ENCODE peak calls at places on chromosome 20, in eight cellular contexts. M, R, K, F, U, Q, D and N are unnamed samples.

GRCh38 chr20:17202668-17203067 is 24.2 kb upstream of the PCSK2 start:
- DNase-seq in M (no peak), R (no peak), D (no peak), F (no peak), U (peak; percentile 6), K (no peak), Q (no peak), N (no peak)

GRCh38 chr20:39789411-39789810 is 827.3 kb downstream of the DHX35 start:
- DNase-seq in M (no peak), D (no peak), Q (no peak), R (no peak), U (no peak), K (peak; percentile 45), F (no peak), N (no peak)

GRCh38 chr20:20261159-20261558 is 106.7 kb upstream of the INSM1 start:
- DNase-seq in R (no peak), U (no peak), K (no peak), D (no peak), M (no peak), Q (no peak), F (no peak), N (no peak)

GRCh38 chr20:51462566-51463276 is 79.8 kb downstream of the NFATC2 start:
- DNase-seq in D (no peak), Q (peak; percentile 50), M (no peak), U (peak; percentile 52), F (no peak), K (no peak), R (no peak), N (no peak)

GRCh38 chr20:52193133-52193532 is 1.6 kb upstream of the ZFP64 start:
- DNase-seq in Q (no peak), U (no peak), K (no peak), R (no peak), D (no peak), M (no peak), F (no peak), N (no peak)

GRCh38 chr20:36128463-36129176 is 25.9 kb upstream of the EPB41L1 start:
- DNase-seq in R (no peak), M (no peak), Q (peak; percentile 65), U (no peak), K (peak; percentile 46), F (peak; percentile 25), D (no peak), N (no peak)

GRCh38 chr20:37265152-37265551 is 3.5 kb upstream of the GHRH start:
- DNase-seq in U (no peak), F (no peak), K (no peak), M (no peak), R (no peak), Q (no peak), D (no peak), N (no peak)

GRCh38 chr20:44790994-44791393 is 19.4 kb downstream of the RIMS4 start:
- DNase-seq in Q (no peak), M (no peak), K (no peak), F (no peak), U (no peak), D (no peak), R (no peak), N (no peak)

GRCh38 chr20:59318803-59319202 is 18.4 kb downstream of the EDN3 start:
- DNase-seq in Q (no peak), M (no peak), U (no peak), K (no peak), F (no peak), R (no peak), D (no peak), N (no peak)

GRCh38 chr20:50267041-50267865 is 76.6 kb downstream of the CEBPB start:
- DNase-seq in M (peak; percentile 79), U (peak; percentile 44), D (no peak), F (peak; percentile 93), K (peak; percentile 81), Q (peak; percentile 46), R (no peak), N (no peak)

GRCh38 chr20:1102016-1102415 is 16.4 kb upstream of the PSMF1 start:
- DNase-seq in K (no peak), R (no peak), U (no peak), M (no peak), Q (no peak), D (no peak), F (no peak), N (no peak)

GRCh38 chr20:53755733-53756523 is 162.3 kb upstream of the ZNF217 start:
- DNase-seq in K (no peak), R (no peak), D (no peak), Q (no peak), M (no peak), F (no peak), U (no peak), N (no peak)
- H3K27ac ChIP-seq in K (no peak overlapping the region), R (peak overlapping the region; percentile 13), D (no peak overlapping the region), Q (no peak overlapping the region), M (no peak overlapping the region), F (peak overlapping the region; percentile 1), U (peak overlapping the region; percentile 41), N (no peak overlapping the region)

DNA sequence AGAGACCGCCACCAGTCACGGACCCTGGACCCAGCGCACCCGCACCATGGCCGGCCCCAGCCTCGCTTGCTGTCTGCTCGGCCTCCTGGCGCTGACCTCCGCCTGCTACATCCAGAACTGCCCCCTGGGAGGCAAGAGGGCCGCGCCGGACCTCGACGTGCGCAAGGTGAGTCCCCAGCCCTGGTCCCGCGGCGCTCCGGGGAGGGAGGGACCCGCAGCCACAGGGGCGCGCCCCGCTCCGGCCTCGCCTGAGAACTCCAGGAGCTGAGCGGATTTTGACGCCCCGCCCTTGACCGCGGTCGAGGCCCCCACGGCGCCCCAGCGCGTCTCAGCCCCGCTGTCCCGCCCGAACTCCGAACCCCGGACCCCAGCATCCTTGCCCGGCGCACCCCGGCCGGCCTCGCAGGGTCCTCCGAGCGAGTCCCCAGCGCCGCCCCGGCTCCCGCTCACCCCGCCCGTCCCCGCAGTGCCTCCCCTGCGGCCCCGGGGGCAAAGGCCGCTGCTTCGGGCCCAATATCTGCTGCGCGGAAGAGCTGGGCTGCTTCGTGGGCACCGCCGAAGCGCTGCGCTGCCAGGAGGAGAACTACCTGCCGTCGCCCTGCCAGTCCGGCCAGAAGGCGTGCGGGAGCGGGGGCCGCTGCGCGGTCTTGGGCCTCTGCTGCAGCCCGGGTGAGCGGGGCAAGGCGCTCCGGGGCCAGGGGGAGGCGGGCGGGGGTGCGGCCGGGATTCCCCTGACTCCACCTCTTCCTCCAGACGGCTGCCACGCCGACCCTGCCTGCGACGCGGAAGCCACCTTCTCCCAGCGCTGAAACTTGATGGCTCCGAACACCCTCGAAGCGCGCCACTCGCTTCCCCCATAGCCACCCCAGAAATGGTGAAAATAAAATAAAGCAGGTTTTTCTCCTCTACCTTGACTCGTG is at the start of gene OXT:
- DNase-seq in R (no peak), M (no peak), Q (no peak), K (no peak), D (no peak), F (no peak), U (peak; percentile 53), N (peak; percentile 23)
- TF ChIP-seq EZH2 in R (no peak), M (no peak), Q (peak; percentile 96), K (no peak), D (peak; percentile 77), F (no peak), U (peak; percentile 79), N (peak; percentile 57)

GRCh38 chr20:4247898-4248858 is 232.8 kb upstream of the RNF24 start:
- DNase-seq in R (no peak), D (no peak), M (no peak), Q (no peak), U (no peak), F (no peak), K (no peak), N (no peak)
- H3K27me3 ChIP-seq in R (no peaks in the 10 kb centered on the region), D (peaks cover 68% of the 10 kb centered on the region), M (peaks cover 12% of the 10 kb centered on the region), Q (no peaks in the 10 kb centered on the region), U (peaks cover 34% of the 10 kb centered on the region), F (no peaks in the 10 kb centered on the region), K (no peaks in the 10 kb centered on the region), N (peaks cover 31% of the 10 kb centered on the region)

GRCh38 chr20:6994452-6994851 is 227.0 kb downstream of the BMP2 start:
- DNase-seq in M (no peak), D (peak; percentile 57), U (peak; percentile 59), Q (peak; percentile 77), K (peak; percentile 98), R (no peak), F (no peak), N (no peak)
- H3K27ac ChIP-seq in M (no peak overlapping the region), D (peak overlapping the region; percentile 98), U (peak overlapping the region; percentile 91), Q (peak overlapping the region; percentile 48), K (peak overlapping the region; percentile 93), R (no peak overlapping the region), F (no peak overlapping the region), N (no peak overlapping the region)

DNA sequence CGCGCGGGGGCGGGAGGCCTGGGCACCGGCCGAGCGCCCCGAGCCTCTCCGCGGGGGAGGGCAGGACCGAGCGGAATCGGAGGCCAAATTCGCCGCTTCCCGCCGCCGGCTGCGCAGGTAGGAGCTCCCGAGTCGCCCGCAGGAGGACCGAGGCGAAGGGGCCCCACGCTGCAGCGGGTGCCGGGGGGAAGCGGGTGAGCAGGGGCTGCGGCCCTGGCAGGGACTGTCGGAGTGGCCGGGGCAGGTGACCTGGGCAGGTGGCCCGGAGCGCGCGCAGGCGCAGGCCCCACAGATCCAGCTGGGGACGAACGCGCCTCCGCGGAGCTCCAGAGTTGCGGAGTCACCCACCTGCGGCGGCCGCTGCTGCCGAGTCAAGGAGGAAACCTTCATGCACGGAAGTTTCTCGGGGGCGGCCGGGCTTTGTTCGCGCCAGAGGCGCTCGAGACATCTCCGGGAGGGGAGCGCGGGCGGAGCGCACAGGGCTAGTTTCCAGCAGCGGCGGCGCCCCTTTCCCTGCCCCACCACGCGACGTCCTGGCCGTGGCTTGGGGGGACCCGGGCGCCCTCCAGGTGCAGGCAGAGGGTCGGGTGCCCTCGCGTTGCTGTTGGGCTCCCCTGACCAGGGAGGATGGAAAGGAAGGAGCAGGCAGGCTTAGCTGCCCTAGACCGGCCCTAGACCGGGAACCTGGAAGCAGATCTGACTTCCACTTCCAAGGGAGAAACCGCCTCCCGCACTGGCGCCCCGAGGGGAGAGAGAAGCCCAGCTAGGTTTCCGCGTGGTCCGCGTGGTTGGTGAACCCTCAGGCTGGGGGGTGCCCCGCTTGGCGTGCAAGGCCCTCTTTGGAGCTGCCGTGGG is 590 bp downstream of the SLCO4A1 start:
- DNase-seq in K (peak; percentile 45), F (peak; percentile 67), M (no peak), D (no peak), U (no peak), R (peak; percentile 76), Q (peak; percentile 8), N (peak; percentile 27)
- TF ChIP-seq EZH2 in K (no peak), F (no peak), M (no peak), D (peak; percentile 64), U (peak; percentile 52), R (no peak), Q (peak; percentile 75), N (no peak)

GRCh38 chr20:48612335-48612734 is 215.5 kb downstream of the PREX1 start:
- DNase-seq in R (no peak), Q (no peak), D (no peak), F (no peak), M (no peak), U (no peak), K (no peak), N (no peak)
- H3K27me3 ChIP-seq in R (no peaks in the 10 kb centered on the region), Q (peaks cover 23% of the 10 kb centered on the region), D (peaks cover 3% of the 10 kb centered on the region), F (no peaks in the 10 kb centered on the region), M (no peaks in the 10 kb centered on the region), U (no peaks in the 10 kb centered on the region), K (no peaks in the 10 kb centered on the region), N (peaks cover 4% of the 10 kb centered on the region)

GRCh38 chr20:31536575-31536974 is 22.3 kb downstream of the HM13 start:
- DNase-seq in U (no peak), R (no peak), M (no peak), F (no peak), Q (no peak), D (no peak), K (no peak), N (no peak)
- H3K27ac ChIP-seq in U (no peak overlapping the region), R (peak overlapping the region; percentile 53), M (no peak overlapping the region), F (no peak overlapping the region), Q (no peak overlapping the region), D (no peak overlapping the region), K (no peak overlapping the region), N (no peak overlapping the region)

GRCh38 chr20:58228103-58228483 is 360 bp downstream of the ANKRD60 start:
- DNase-seq in D (no peak), R (no peak), K (no peak), M (no peak), Q (no peak), U (no peak), F (no peak), N (no peak)
- TF ChIP-seq EZH2 in D (peak; percentile 94), R (no peak), K (peak; percentile 86), M (no peak), Q (peak; percentile 70), U (no peak), F (no peak), N (peak; percentile 82)